ENCODE peak calls at places on chromosome 18, in nine cellular contexts. M is ovary, Y is fibroblast of pulmonary artery, H is adrenal gland, D is NT2/D1, T is body of pancreas, W is IMR-90, F is cardiac muscle cell, X is neural progenitor cell. S is an unnamed sample.

GRCh38 chr18:9992988-9993845 is 79.4 kb downstream of the VAPA start:
- DNase-seq in M (no peak), Y (no peak), H (no peak), D (no peak), T (no peak), W (no peak), F (no peak), X (no peak), S (no peak)

GRCh38 chr18:61551586-61551985 is 218.4 kb downstream of the CDH20 start:
- DNase-seq in M (no peak), Y (peak), H (peak), D (peak), T (no peak), W (peak), F (peak), X (peak), S (peak)

GRCh38 chr18:32469691-32470131 is 971 bp downstream of the GAREM1 start:
- DNase-seq in M (no peak), Y (peak), H (no peak), D (no peak), T (no peak), W (peak), F (peak), X (peak), S (peak)

GRCh38 chr18:63969965-63970802 is at the start of gene SERPINB8:
- DNase-seq in M (peak), Y (peak), H (peak), D (peak), T (peak), W (peak), F (peak), X (peak), S (peak)

GRCh38 chr18:78822886-78823285 is 156.7 kb upstream of the SALL3 start:
- DNase-seq in M (no peak), Y (no peak), H (no peak), D (no peak), T (no peak), W (no peak), F (no peak), X (no peak), S (no peak)

GRCh38 chr18:71028285-71028762 is 739.5 kb downstream of the SOCS6 start:
- DNase-seq in M (no peak), Y (peak), H (no peak), D (no peak), T (no peak), W (no peak), F (peak), X (no peak), S (no peak)

GRCh38 chr18:55586841-55587240 is 1.2 kb downstream of the TCF4 start:
- DNase-seq in M (no peak), Y (peak), H (no peak), D (no peak), T (no peak), W (peak), F (peak), X (peak), S (no peak)

GRCh38 chr18:67710639-67711038 is 194.1 kb upstream of the DSEL start:
- DNase-seq in M (no peak), Y (no peak), H (no peak), D (no peak), T (no peak), W (no peak), F (no peak), X (peak), S (peak)

GRCh38 chr18:21004721-21005120 is 106.9 kb downstream of the ROCK1 start:
- DNase-seq in M (no peak), Y (peak), H (peak), D (no peak), T (no peak), W (peak), F (peak), X (no peak), S (no peak)

GRCh38 chr18:79952457-79952995 is 1.1 kb upstream of the SLC66A2 start:
- DNase-seq in M (no peak), Y (no peak), H (no peak), D (no peak), T (no peak), W (no peak), F (no peak), X (no peak), S (no peak)
- H3K4me3 ChIP-seq in M (peak), Y (peak), H (peak), D (peak), T (no peak), W (peak), F (peak), X (peak), S (peak)

DNA sequence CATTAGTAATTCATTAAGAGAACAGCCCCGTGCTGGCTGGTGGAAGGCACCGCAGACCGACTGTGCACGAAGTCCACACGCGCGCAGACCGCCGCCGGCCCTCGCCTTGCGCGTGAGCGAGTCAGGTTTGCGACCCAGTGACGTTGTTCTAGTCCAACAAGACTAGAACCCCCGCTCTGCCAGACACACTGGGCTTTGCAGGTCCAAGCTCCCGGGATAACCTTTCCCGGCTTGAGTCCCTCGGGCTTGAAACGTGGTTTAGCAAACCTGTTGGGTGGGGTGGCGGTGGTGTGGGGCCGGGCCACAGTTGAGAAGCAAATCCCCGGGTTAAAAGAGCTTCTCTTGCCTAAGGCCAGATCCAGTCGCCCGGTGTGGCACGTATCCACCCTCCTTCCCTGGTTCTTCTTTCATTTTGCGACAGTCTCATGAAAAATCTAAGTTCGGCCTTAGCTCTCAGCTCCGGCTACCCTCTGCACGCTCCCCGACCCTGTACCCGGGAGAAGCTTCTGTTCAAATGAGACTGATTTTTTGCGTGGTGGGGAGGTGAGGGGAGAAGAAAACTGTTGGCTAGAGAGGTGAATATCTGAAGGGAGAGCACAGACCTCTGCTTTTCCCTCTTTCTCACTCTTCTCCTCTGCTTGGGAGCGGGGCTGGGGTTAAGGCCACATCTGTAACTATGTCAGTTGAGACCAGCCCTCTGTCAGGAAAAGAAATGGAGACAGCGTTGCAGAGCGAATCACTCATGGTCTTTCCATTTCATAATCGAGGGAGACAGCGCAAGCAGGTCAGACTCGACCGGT is 11.1 kb upstream of the SKOR2 start:
- DNase-seq in M (no peak), Y (no peak), H (no peak), D (no peak), T (no peak), W (no peak), F (no peak), X (peak), S (no peak)
- H3K4me3 ChIP-seq in M (no peak), Y (no peak), H (no peak), D (peak), T (no peak), W (no peak), F (no peak), X (peak), S (no peak)

GRCh38 chr18:59907172-59907571 is 7.4 kb downstream of the PMAIP1 start:
- DNase-seq in M (no peak), Y (no peak), H (no peak), D (no peak), T (no peak), W (no peak), F (no peak), X (no peak), S (no peak)
- H3K4me3 ChIP-seq in M (no peak), Y (no peak), H (no peak), D (no peak), T (no peak), W (no peak), F (no peak), X (no peak), S (no peak)

GRCh38 chr18:74501386-74501785 is 5.2 kb downstream of the CNDP2 start:
- DNase-seq in M (no peak), Y (no peak), H (no peak), D (no peak), T (no peak), W (no peak), F (no peak), X (no peak), S (peak)
- H3K4me3 ChIP-seq in M (no peak), Y (no peak), H (no peak), D (no peak), T (no peak), W (no peak), F (no peak), X (no peak), S (no peak)

GRCh38 chr18:50186385-50186784 is 8.6 kb downstream of the MYO5B start:
- DNase-seq in M (no peak), Y (no peak), H (no peak), D (no peak), T (no peak), W (no peak), F (no peak), X (no peak), S (no peak)
- H3K4me3 ChIP-seq in M (no peak), Y (no peak), H (no peak), D (no peak), T (no peak), W (no peak), F (no peak), X (no peak), S (no peak)

GRCh38 chr18:77013777-77014525 is 118.6 kb downstream of the MBP start:
- DNase-seq in M (no peak), Y (no peak), H (no peak), D (no peak), T (no peak), W (no peak), F (peak), X (no peak), S (no peak)
- H3K4me3 ChIP-seq in M (no peak), Y (no peak), H (no peak), D (no peak), T (no peak), W (no peak), F (no peak), X (no peak), S (no peak)

DNA sequence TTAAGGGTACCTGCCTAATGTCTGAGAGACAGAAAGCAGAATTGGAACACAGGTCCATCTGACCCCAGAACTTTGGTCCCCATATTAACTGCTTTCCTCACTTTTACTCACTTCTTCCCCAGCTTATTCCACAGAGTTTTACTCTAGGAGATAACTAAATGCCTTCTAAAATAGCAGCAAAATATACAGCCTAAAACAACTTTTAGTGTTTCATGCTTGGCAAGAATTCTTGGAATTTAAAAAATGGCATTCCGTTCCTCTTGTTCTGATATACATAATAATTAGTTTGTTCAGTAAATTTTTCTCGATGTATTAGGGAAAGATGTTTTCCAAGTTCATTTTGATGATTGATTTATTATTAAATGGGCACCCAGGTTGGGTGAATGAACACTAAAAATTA is 151.9 kb downstream of the FHOD3 start:
- DNase-seq in M (no peak), Y (no peak), H (no peak), D (no peak), T (no peak), W (no peak), F (peak), X (no peak), S (no peak)
- H3K4me3 ChIP-seq in M (no peak), Y (no peak), H (no peak), D (no peak), T (no peak), W (no peak), F (no peak), X (no peak), S (no peak)

GRCh38 chr18:35862115-35862640 is 110.3 kb upstream of the RMP24 start:
- DNase-seq in M (no peak), Y (no peak), H (no peak), D (no peak), T (no peak), W (no peak), F (peak), X (no peak), S (no peak)
- H3K4me3 ChIP-seq in M (no peak), Y (no peak), H (no peak), D (no peak), T (no peak), W (no peak), F (no peak), X (no peak), S (no peak)

GRCh38 chr18:28176674-28176932 is 327 bp downstream of the CDH2 start:
- DNase-seq in M (no peak), Y (no peak), H (no peak), D (no peak), T (no peak), W (no peak), F (no peak), X (no peak), S (no peak)
- H3K4me3 ChIP-seq in M (peak), Y (peak), H (peak), D (peak), T (no peak), W (peak), F (peak), X (peak), S (no peak)

S was measured in small intestine.